ENCODE peak calls at places on chromosome 4, in ten cellular contexts. One of them, this sample, is unnamed.

GRCh38 chr4:124804584-124804983 is 92.1 kb upstream of the ANKRD50 start:
- DNase-seq in cardiac fibroblast: no peak
- DNase-seq in GM10248: no peak
- DNase-seq in lung: no peak
- DNase-seq in endothelial cell: no peak
- DNase-seq in mammary epithelial cell: peak; percentile 19
- DNase-seq in GM12865: no peak
- DNase-seq in NB4: no peak
- DNase-seq in colonic mucosa: no peak
- DNase-seq in HFF-Myc: no peak
- DNase-seq in this sample: no peak

GRCh38 chr4:26345541-26345940 is 24.7 kb downstream of the RBPJ start:
- DNase-seq in endothelial cell: no peak
- DNase-seq in GM12865: no peak
- DNase-seq in GM10248: no peak
- DNase-seq in cardiac fibroblast: no peak
- DNase-seq in HFF-Myc: no peak
- DNase-seq in colonic mucosa: no peak
- DNase-seq in NB4: no peak
- DNase-seq in lung: no peak
- DNase-seq in mammary epithelial cell: no peak
- DNase-seq in this sample: no peak

GRCh38 chr4:8261851-8262535 is 7.6 kb upstream of the HTRA3 start:
- DNase-seq in GM12865: no peak
- DNase-seq in GM10248: no peak
- DNase-seq in endothelial cell: no peak
- DNase-seq in lung: no peak
- DNase-seq in mammary epithelial cell: no peak
- DNase-seq in NB4: no peak
- DNase-seq in HFF-Myc: no peak
- DNase-seq in cardiac fibroblast: no peak
- DNase-seq in colonic mucosa: no peak
- DNase-seq in this sample: no peak

GRCh38 chr4:123599920-123600394 is 203.4 kb downstream of the SPRY1 start:
- DNase-seq in NB4: peak; percentile 97
- DNase-seq in HFF-Myc: no peak
- DNase-seq in lung: peak; percentile 48
- DNase-seq in cardiac fibroblast: peak; percentile 91
- DNase-seq in mammary epithelial cell: no peak
- DNase-seq in GM10248: peak; percentile 44
- DNase-seq in endothelial cell: peak; percentile 63
- DNase-seq in GM12865: peak; percentile 90
- DNase-seq in colonic mucosa: peak; percentile 89
- DNase-seq in this sample: no peak

GRCh38 chr4:53477038-53477565 is 99.7 kb downstream of the FIP1L1 start:
- DNase-seq in HFF-Myc: no peak
- DNase-seq in mammary epithelial cell: peak; percentile 83
- DNase-seq in GM12865: no peak
- DNase-seq in GM10248: no peak
- DNase-seq in cardiac fibroblast: no peak
- DNase-seq in endothelial cell: no peak
- DNase-seq in NB4: no peak
- DNase-seq in lung: no peak
- DNase-seq in colonic mucosa: no peak
- DNase-seq in this sample: no peak

GRCh38 chr4:174538123-174538875 is 16.0 kb upstream of the HPGD start:
- DNase-seq in cardiac fibroblast: no peak
- DNase-seq in NB4: no peak
- DNase-seq in colonic mucosa: no peak
- DNase-seq in GM10248: peak; percentile 37
- DNase-seq in GM12865: peak; percentile 87
- DNase-seq in mammary epithelial cell: peak; percentile 52
- DNase-seq in lung: no peak
- DNase-seq in HFF-Myc: no peak
- DNase-seq in endothelial cell: no peak
- DNase-seq in this sample: no peak

GRCh38 chr4:78722880-78723279 is 53.3 kb upstream of the BMP2K start:
- DNase-seq in colonic mucosa: no peak
- DNase-seq in GM10248: no peak
- DNase-seq in endothelial cell: no peak
- DNase-seq in HFF-Myc: no peak
- DNase-seq in NB4: no peak
- DNase-seq in mammary epithelial cell: no peak
- DNase-seq in GM12865: no peak
- DNase-seq in cardiac fibroblast: no peak
- DNase-seq in lung: no peak
- DNase-seq in this sample: no peak

GRCh38 chr4:4225915-4226605 is 669 bp downstream of the OTOP1 start:
- DNase-seq in colonic mucosa: no peak
- DNase-seq in HFF-Myc: no peak
- DNase-seq in GM10248: no peak
- DNase-seq in lung: no peak
- DNase-seq in mammary epithelial cell: no peak
- DNase-seq in cardiac fibroblast: no peak
- DNase-seq in endothelial cell: no peak
- DNase-seq in GM12865: no peak
- DNase-seq in NB4: no peak
- DNase-seq in this sample: no peak

GRCh38 chr4:188930822-188931221 is 791.6 kb downstream of the TRIML1 start:
- DNase-seq in mammary epithelial cell: no peak
- DNase-seq in lung: no peak
- DNase-seq in colonic mucosa: no peak
- DNase-seq in GM12865: no peak
- DNase-seq in NB4: no peak
- DNase-seq in cardiac fibroblast: no peak
- DNase-seq in GM10248: no peak
- DNase-seq in HFF-Myc: no peak
- DNase-seq in endothelial cell: peak; percentile 47
- DNase-seq in this sample: no peak

GRCh38 chr4:26701786-26702227 is 117.9 kb downstream of the TBC1D19 start:
- DNase-seq in lung: no peak
- DNase-seq in GM10248: no peak
- DNase-seq in endothelial cell: no peak
- DNase-seq in NB4: no peak
- DNase-seq in cardiac fibroblast: peak; percentile 29
- DNase-seq in GM12865: no peak
- DNase-seq in mammary epithelial cell: no peak
- DNase-seq in colonic mucosa: no peak
- DNase-seq in HFF-Myc: peak; percentile 21
- DNase-seq in this sample: peak; percentile 4

GRCh38 chr4:76626686-76627465 is 191.8 kb downstream of the SHROOM3 start:
- DNase-seq in NB4: peak; percentile 4
- DNase-seq in HFF-Myc: no peak
- DNase-seq in cardiac fibroblast: peak; percentile 43
- DNase-seq in endothelial cell: peak; percentile 18
- DNase-seq in GM12865: no peak
- DNase-seq in lung: no peak
- DNase-seq in colonic mucosa: no peak
- DNase-seq in mammary epithelial cell: no peak
- DNase-seq in GM10248: no peak
- DNase-seq in this sample: no peak
- TF ChIP-seq CTCF in NB4: peak; percentile 36
- TF ChIP-seq CTCF in HFF-Myc: peak; percentile 48
- TF ChIP-seq CTCF in cardiac fibroblast: peak; percentile 45
- TF ChIP-seq CTCF in endothelial cell: peak; percentile 76
- TF ChIP-seq CTCF in GM12865: no peak
- TF ChIP-seq CTCF in lung: no peak
- TF ChIP-seq CTCF in colonic mucosa: no peak
- TF ChIP-seq CTCF in mammary epithelial cell: peak; percentile 33
- TF ChIP-seq CTCF in GM10248: no peak
- TF ChIP-seq CTCF in this sample: peak; percentile 65

DNA sequence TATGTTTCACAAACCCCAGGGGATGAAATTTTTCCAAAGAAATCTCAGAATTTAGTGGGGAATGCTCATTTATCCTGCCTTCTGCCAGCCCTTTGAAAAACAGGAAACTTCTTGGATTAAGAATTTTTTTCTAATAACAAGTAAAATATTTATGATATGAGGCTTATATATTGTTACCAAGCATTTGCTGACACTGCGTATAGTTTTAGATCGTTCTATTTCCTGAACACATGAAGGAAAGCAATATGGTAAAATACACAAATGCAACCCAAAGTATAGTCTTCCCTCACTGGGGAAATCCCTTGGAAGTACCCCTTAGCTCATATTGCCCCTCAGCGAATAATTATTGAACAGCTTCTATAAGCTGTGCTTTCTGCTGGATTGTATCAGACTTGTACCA is 54.4 kb upstream of the MND1 start:
- DNase-seq in NB4: no peak
- DNase-seq in HFF-Myc: no peak
- DNase-seq in mammary epithelial cell: no peak
- DNase-seq in GM10248: no peak
- DNase-seq in colonic mucosa: no peak
- DNase-seq in cardiac fibroblast: no peak
- DNase-seq in endothelial cell: no peak
- DNase-seq in GM12865: no peak
- DNase-seq in lung: no peak
- DNase-seq in this sample: no peak
- TF ChIP-seq CTCF in NB4: no peak
- TF ChIP-seq CTCF in HFF-Myc: no peak
- TF ChIP-seq CTCF in mammary epithelial cell: no peak
- TF ChIP-seq CTCF in GM10248: no peak
- TF ChIP-seq CTCF in colonic mucosa: no peak
- TF ChIP-seq CTCF in cardiac fibroblast: no peak
- TF ChIP-seq CTCF in endothelial cell: no peak
- TF ChIP-seq CTCF in GM12865: no peak
- TF ChIP-seq CTCF in lung: no peak
- TF ChIP-seq CTCF in this sample: no peak

GRCh38 chr4:139700568-139700967 is 34.9 kb downstream of the MGST2 start:
- DNase-seq in GM12865: peak; percentile 19
- DNase-seq in GM10248: no peak
- DNase-seq in NB4: no peak
- DNase-seq in lung: no peak
- DNase-seq in mammary epithelial cell: no peak
- DNase-seq in colonic mucosa: no peak
- DNase-seq in endothelial cell: no peak
- DNase-seq in HFF-Myc: no peak
- DNase-seq in cardiac fibroblast: no peak
- DNase-seq in this sample: no peak

GRCh38 chr4:139710073-139710472 is 44.5 kb downstream of the MGST2 start:
- DNase-seq in mammary epithelial cell: no peak
- DNase-seq in GM12865: no peak
- DNase-seq in colonic mucosa: no peak
- DNase-seq in lung: no peak
- DNase-seq in NB4: no peak
- DNase-seq in endothelial cell: no peak
- DNase-seq in GM10248: no peak
- DNase-seq in cardiac fibroblast: peak; percentile 42
- DNase-seq in HFF-Myc: no peak
- DNase-seq in this sample: no peak

GRCh38 chr4:139709660-139710059 is 44.0 kb downstream of the MGST2 start:
- DNase-seq in endothelial cell: no peak
- DNase-seq in HFF-Myc: no peak
- DNase-seq in GM12865: no peak
- DNase-seq in cardiac fibroblast: no peak
- DNase-seq in NB4: no peak
- DNase-seq in mammary epithelial cell: no peak
- DNase-seq in GM10248: no peak
- DNase-seq in lung: no peak
- DNase-seq in colonic mucosa: no peak
- DNase-seq in this sample: no peak

GRCh38 chr4:139704915-139705485 is 39.4 kb downstream of the MGST2 start:
- DNase-seq in lung: no peak
- DNase-seq in endothelial cell: no peak
- DNase-seq in HFF-Myc: no peak
- DNase-seq in NB4: peak; percentile 32
- DNase-seq in mammary epithelial cell: no peak
- DNase-seq in GM12865: no peak
- DNase-seq in colonic mucosa: no peak
- DNase-seq in GM10248: no peak
- DNase-seq in cardiac fibroblast: peak; percentile 42
- DNase-seq in this sample: peak; percentile 4
- TF ChIP-seq CTCF in lung: no peak
- TF ChIP-seq CTCF in endothelial cell: peak; percentile 58
- TF ChIP-seq CTCF in HFF-Myc: no peak
- TF ChIP-seq CTCF in NB4: peak; percentile 9
- TF ChIP-seq CTCF in mammary epithelial cell: no peak
- TF ChIP-seq CTCF in GM12865: peak; percentile 7
- TF ChIP-seq CTCF in colonic mucosa: no peak
- TF ChIP-seq CTCF in GM10248: no peak
- TF ChIP-seq CTCF in cardiac fibroblast: peak; percentile 29
- TF ChIP-seq CTCF in this sample: peak; percentile 52

GRCh38 chr4:3192827-3193226 is 56.1 kb upstream of the MSANTD1 start:
- DNase-seq in GM12865: no peak
- DNase-seq in endothelial cell: no peak
- DNase-seq in NB4: no peak
- DNase-seq in colonic mucosa: no peak
- DNase-seq in HFF-Myc: no peak
- DNase-seq in GM10248: no peak
- DNase-seq in mammary epithelial cell: no peak
- DNase-seq in cardiac fibroblast: no peak
- DNase-seq in lung: no peak
- DNase-seq in this sample: no peak

GRCh38 chr4:3190549-3190948 is 58.4 kb upstream of the MSANTD1 start:
- DNase-seq in HFF-Myc: no peak
- DNase-seq in mammary epithelial cell: no peak
- DNase-seq in GM12865: no peak
- DNase-seq in colonic mucosa: no peak
- DNase-seq in endothelial cell: no peak
- DNase-seq in NB4: no peak
- DNase-seq in cardiac fibroblast: no peak
- DNase-seq in lung: no peak
- DNase-seq in GM10248: no peak
- DNase-seq in this sample: no peak

GRCh38 chr4:3192188-3192587 is 56.8 kb upstream of the MSANTD1 start:
- DNase-seq in mammary epithelial cell: peak; percentile 4
- DNase-seq in lung: no peak
- DNase-seq in NB4: no peak
- DNase-seq in GM10248: no peak
- DNase-seq in HFF-Myc: no peak
- DNase-seq in GM12865: peak; percentile 11
- DNase-seq in endothelial cell: no peak
- DNase-seq in cardiac fibroblast: no peak
- DNase-seq in colonic mucosa: no peak
- DNase-seq in this sample: no peak

GRCh38 chr4:3196670-3197359 is 52.1 kb upstream of the MSANTD1 start:
- DNase-seq in cardiac fibroblast: no peak
- DNase-seq in endothelial cell: no peak
- DNase-seq in HFF-Myc: no peak
- DNase-seq in mammary epithelial cell: no peak
- DNase-seq in lung: no peak
- DNase-seq in NB4: no peak
- DNase-seq in GM10248: no peak
- DNase-seq in GM12865: no peak
- DNase-seq in colonic mucosa: no peak
- DNase-seq in this sample: no peak

DNA sequence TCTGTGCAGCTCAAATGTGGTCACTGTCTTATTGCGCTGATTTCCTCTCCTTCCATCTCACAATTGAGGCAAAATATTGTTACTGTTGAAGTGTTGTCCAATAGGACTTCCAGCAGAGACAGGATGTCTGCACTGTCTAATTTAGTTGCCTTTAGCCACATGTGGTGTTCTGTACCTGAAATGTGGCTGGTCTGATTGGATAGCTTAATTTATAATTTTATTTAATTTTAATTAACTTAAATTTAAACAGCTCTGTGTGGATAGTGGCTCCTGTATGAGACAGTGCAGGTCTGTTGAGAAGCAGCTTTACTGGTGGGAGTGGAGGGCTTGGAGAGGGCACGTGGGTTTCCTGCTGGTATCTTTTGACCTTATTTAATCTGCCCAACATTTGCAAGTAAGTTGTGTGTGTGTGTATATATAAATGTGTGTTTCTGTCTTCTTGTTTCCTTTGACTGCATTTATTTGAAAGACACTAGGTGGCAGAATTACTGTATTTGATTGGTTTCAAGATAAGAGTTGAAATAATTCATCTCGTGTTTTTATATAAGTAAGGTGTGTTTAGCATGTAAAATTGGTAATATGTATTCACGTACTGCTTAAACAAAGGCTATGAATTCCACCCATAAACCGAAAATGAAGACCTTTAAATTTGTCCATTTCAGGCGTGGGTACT is 55.3 kb upstream of the MSANTD1 start:
- DNase-seq in mammary epithelial cell: no peak
- DNase-seq in colonic mucosa: no peak
- DNase-seq in HFF-Myc: no peak
- DNase-seq in lung: no peak
- DNase-seq in endothelial cell: no peak
- DNase-seq in GM10248: no peak
- DNase-seq in GM12865: no peak
- DNase-seq in NB4: peak; percentile 37
- DNase-seq in cardiac fibroblast: peak; percentile 22
- DNase-seq in this sample: peak; percentile 26
- TF ChIP-seq CTCF in mammary epithelial cell: peak; percentile 25
- TF ChIP-seq CTCF in colonic mucosa: no peak
- TF ChIP-seq CTCF in HFF-Myc: no peak
- TF ChIP-seq CTCF in lung: peak; percentile 33
- TF ChIP-seq CTCF in endothelial cell: no peak
- TF ChIP-seq CTCF in GM10248: no peak
- TF ChIP-seq CTCF in GM12865: no peak
- TF ChIP-seq CTCF in NB4: no peak
- TF ChIP-seq CTCF in cardiac fibroblast: peak; percentile 24
- TF ChIP-seq CTCF in this sample: peak; percentile 63